ENCODE peak calls at places on chromosomes 1 and 21, in nine cellular contexts. Y is lung, N is adrenal gland, A is HFF-Myc, I is lower lobe of right lung, J is hepatocyte, L is esophagus muscularis mucosa, O is PC-3, Z is right atrium auricular region. B is an unnamed sample.
A peak's percentile ranks its signal among the peaks of the same experiment; 100 is the strongest.

GRCh38 chr1:211543003-211543402 is 36.0 kb downstream of the SLC30A1 start:
- DNase-seq in Y (no peak), N (no peak), A (no peak), I (no peak), J (peak; percentile 31), L (no peak), O (peak; percentile 22), Z (no peak), B (no peak)

GRCh38 chr1:15304708-15305326 is 57.8 kb downstream of the FHAD1 start:
- DNase-seq in Y (peak; percentile 59), N (peak; percentile 69), A (no peak), I (peak; percentile 76), J (peak; percentile 85), L (no peak), O (peak; percentile 73), Z (no peak), B (peak; percentile 27)

GRCh38 chr21:26169611-26170470 is 729 bp downstream of the APP start:
- DNase-seq in Y (peak; percentile 58), N (peak; percentile 68), A (no peak), I (peak; percentile 75), J (peak; percentile 69), L (no peak), O (peak; percentile 62), Z (peak; percentile 68), B (peak; percentile 73)

GRCh38 chr1:186925881-186926676 is 97.3 kb downstream of the PLA2G4A start:
- DNase-seq in Y (no peak), N (no peak), A (peak; percentile 44), I (no peak), J (no peak), L (no peak), O (peak; percentile 22), Z (no peak), B (no peak)

GRCh38 chr1:201326710-201327109 is 43.4 kb downstream of the PKP1 start:
- DNase-seq in Y (no peak), N (no peak), A (no peak), I (peak; percentile 10), J (no peak), L (no peak), O (no peak), Z (no peak), B (no peak)

GRCh38 chr1:204442376-204443259 is 31.0 kb upstream of the PPP1R15B start:
- DNase-seq in Y (no peak), N (no peak), A (no peak), I (no peak), J (no peak), L (no peak), O (no peak), Z (no peak), B (no peak)

GRCh38 chr1:20885121-20885520 is 98.0 kb upstream of the HP1BP3 start:
- DNase-seq in Y (no peak), N (no peak), A (no peak), I (no peak), J (peak; percentile 6), L (no peak), O (peak; percentile 15), Z (no peak), B (peak; percentile 55)

GRCh38 chr1:216542741-216543140 is 119.5 kb upstream of the USH2A start:
- DNase-seq in Y (no peak), N (no peak), A (no peak), I (no peak), J (no peak), L (no peak), O (no peak), Z (no peak), B (no peak)

GRCh38 chr1:208931936-208932335 is 651.6 kb upstream of the CAMK1G start:
- DNase-seq in Y (no peak), N (no peak), A (no peak), I (no peak), J (no peak), L (no peak), O (peak; percentile 39), Z (no peak), B (no peak)

GRCh38 chr1:4796161-4796998 is 142.0 kb downstream of the AJAP1 start:
- DNase-seq in Y (no peak), N (no peak), A (no peak), I (no peak), J (no peak), L (no peak), O (no peak), Z (no peak), B (no peak)

GRCh38 chr1:89525169-89525855 is 683 bp downstream of the LRRC8B start:
- DNase-seq in Y (peak; percentile 65), N (peak; percentile 56), A (no peak), I (peak; percentile 78), J (peak; percentile 58), L (no peak), O (no peak), Z (no peak), B (no peak)

GRCh38 chr1:63381741-63382140 is 14.3 kb downstream of the ALG6 start:
- DNase-seq in Y (no peak), N (no peak), A (no peak), I (no peak), J (no peak), L (no peak), O (no peak), Z (no peak), B (no peak)

GRCh38 chr1:235650341-235651169 is 971 bp upstream of the GNG4 start:
- DNase-seq in Y (no peak), N (no peak), A (no peak), I (no peak), J (peak; percentile 73), L (peak; percentile 85), O (no peak), Z (peak; percentile 46), B (peak; percentile 3)
- H3K4me3 ChIP-seq in Y (no peak overlapping the region), N (no peak overlapping the region), A (peak overlapping the region; percentile 33), I (peak overlapping the region; percentile 47), J (peak overlapping the region; percentile 78), L (peak overlapping the region; percentile 56), O (no peak overlapping the region), Z (peak overlapping the region; percentile 19), B (peak overlapping the region; percentile 31)

GRCh38 chr1:218683224-218683623 is 338.1 kb downstream of the TGFB2 start:
- DNase-seq in Y (no peak), N (no peak), A (no peak), I (no peak), J (no peak), L (no peak), O (peak; percentile 46), Z (no peak), B (peak; percentile 60)
- TF ChIP-seq CTCF in Y (no peak), N (no peak), A (peak; percentile 8), I (no peak), J (no peak), L (no peak), O (peak; percentile 53), Z (no peak), B (peak; percentile 22)

GRCh38 chr1:220038640-220039039 is 7.7 kb downstream of the EPRS1 start:
- DNase-seq in Y (no peak), N (no peak), A (no peak), I (no peak), J (no peak), L (no peak), O (no peak), Z (no peak), B (no peak)
- H3K4me3 ChIP-seq in Y (no peak overlapping the region), N (no peak overlapping the region), A (no peak overlapping the region), I (no peak overlapping the region), J (no peak overlapping the region), L (no peak overlapping the region), O (no peak overlapping the region), Z (no peak overlapping the region), B (no peak overlapping the region)

DNA sequence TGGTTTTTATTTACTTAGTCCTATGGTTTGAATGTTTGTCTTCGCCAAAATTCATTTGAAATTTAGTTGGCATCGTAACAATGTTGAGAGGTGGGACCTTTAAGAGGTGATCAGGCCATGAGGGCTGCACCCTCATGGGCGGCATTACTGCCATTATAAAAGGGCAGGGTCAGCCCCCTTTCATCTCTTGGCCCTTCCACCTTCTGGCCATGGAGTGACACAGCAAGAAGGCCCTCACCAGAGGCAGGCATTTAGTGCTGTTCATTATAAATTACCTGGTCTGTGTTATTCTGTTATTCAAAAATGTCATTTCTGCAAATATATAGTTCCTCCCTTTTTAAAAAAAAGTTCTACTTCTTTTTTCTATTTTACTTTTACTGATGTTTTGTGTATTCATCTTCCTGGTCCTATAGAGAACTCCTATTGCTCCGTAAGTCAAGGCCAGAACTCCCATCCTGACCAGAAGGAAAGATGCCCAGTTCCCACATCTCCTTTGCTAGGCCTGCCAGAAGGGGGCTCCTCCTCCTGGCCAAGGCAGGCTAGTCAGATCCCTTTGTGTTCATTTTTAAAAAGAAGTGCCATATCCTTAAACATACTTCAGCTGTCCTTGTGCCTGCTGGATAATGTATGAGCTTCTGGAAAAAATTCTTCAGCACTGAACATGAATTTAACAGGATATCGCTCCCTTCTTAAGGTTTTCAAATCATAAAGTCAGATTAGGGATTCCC is 10.0 kb upstream of the LBR start:
- DNase-seq in Y (no peak), N (no peak), A (no peak), I (no peak), J (no peak), L (no peak), O (peak; percentile 61), Z (no peak), B (peak; percentile 38)
- TF ChIP-seq CTCF in Y (no peak), N (no peak), A (peak; percentile 59), I (peak; percentile 45), J (no peak), L (peak; percentile 56), O (peak; percentile 83), Z (no peak), B (peak; percentile 73)

DNA sequence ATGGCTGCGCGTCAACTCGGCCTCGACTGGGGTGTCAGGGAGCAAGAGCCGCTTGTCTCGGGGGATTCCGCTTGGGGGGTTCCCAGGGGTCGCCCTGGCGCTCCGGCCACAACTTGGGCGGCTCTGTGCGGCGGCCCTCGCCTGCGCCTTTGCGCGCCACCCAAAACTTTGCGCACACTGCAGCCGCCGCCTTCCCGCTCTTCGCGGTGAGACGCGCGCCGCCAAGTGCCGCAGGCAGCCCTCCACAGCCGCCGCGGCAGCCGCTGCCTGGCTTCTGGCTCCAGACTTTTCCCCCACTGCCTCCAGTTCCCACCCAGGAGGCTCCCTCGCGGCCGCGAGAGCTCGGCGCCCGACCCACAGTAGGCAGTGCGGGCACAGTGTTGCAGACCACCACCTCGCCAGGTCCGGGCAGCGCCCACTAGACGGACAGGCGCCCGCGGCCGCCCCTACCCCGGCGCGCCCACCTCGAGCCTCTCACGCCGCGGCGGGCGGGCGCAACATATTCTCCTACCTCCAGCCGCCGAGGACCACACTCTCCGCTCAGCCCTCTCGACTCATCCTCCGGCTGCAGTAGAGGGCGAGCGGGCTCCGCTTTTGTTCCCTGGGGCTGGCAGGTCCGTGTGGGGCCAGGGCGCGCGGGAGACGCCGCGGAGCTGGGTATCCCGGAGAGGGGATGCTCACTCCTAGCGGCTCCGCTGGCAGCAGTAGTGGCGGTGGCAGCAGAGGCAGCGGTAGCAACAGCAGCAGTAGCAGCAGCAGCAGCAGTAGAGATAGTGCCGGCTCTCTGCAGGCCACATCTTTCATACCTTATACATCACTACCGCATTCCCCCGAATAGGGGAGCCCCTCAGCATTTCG is 296.6 kb downstream of the OMA1 start:
- DNase-seq in Y (no peak), N (no peak), A (no peak), I (no peak), J (peak; percentile 39), L (no peak), O (no peak), Z (no peak), B (peak; percentile 32)
- H3K4me3 ChIP-seq in Y (no peak overlapping the region), N (no peak overlapping the region), A (peak overlapping the region; percentile 42), I (peak overlapping the region; percentile 12), J (peak overlapping the region; percentile 42), L (peak overlapping the region; percentile 38), O (no peak overlapping the region), Z (peak overlapping the region; percentile 34), B (peak overlapping the region; percentile 18)